ENCODE peak calls at places on chromosomes 12 and 14, in eight cellular contexts. V is stomach, J is testis, H is Peyer's patch, L is hepatocyte, O is fibroblast of lung, T is HCT116, Z is bronchial epithelial cell. X is an unnamed sample.

GRCh38 chr14:21846227-21846885 is 172.7 kb upstream of the OR4E1 start:
- DNase-seq in V (peak; percentile 40), J (peak; percentile 63), H (peak; percentile 25), L (peak; percentile 28), O (no peak), T (no peak), Z (no peak), X (no peak)

GRCh38 chr14:96676161-96676560 is 121.0 kb upstream of the VRK1 start:
- DNase-seq in V (no peak), J (no peak), H (no peak), L (no peak), O (no peak), T (no peak), Z (peak; percentile 50), X (no peak)

GRCh38 chr14:103329421-103330347 is 4.4 kb upstream of the EIF5 start:
- DNase-seq in V (peak; percentile 55), J (peak; percentile 30), H (no peak), L (peak; percentile 29), O (peak; percentile 69), T (no peak), Z (peak; percentile 77), X (no peak)

GRCh38 chr12:102167821-102168605 is 29.6 kb downstream of the PMCH start:
- DNase-seq in V (no peak), J (no peak), H (no peak), L (no peak), O (peak; percentile 9), T (no peak), Z (no peak), X (peak; percentile 7)

GRCh38 chr12:96368233-96368632 is 32.0 kb downstream of the CDK17 start:
- DNase-seq in V (no peak), J (no peak), H (no peak), L (no peak), O (peak; percentile 53), T (no peak), Z (no peak), X (no peak)

GRCh38 chr14:55129086-55129427 is at the start of gene LGALS3:
- DNase-seq in V (peak; percentile 87), J (peak; percentile 87), H (peak; percentile 49), L (peak; percentile 91), O (peak; percentile 56), T (no peak), Z (peak; percentile 48), X (peak; percentile 72)

GRCh38 chr12:48865441-48866290 is at the start of gene RND1:
- DNase-seq in V (peak; percentile 95), J (peak; percentile 93), H (peak; percentile 89), L (peak; percentile 95), O (peak; percentile 91), T (peak; percentile 89), Z (peak; percentile 91), X (peak; percentile 84)

GRCh38 chr14:34662558-34663088 is 32.7 kb upstream of the SNX6 start:
- DNase-seq in V (no peak), J (no peak), H (no peak), L (no peak), O (peak; percentile 21), T (no peak), Z (peak; percentile 63), X (no peak)

GRCh38 chr14:98984719-98985041 is 287.3 kb downstream of the BCL11B start:
- DNase-seq in V (peak; percentile 34), J (no peak), H (peak; percentile 66), L (no peak), O (no peak), T (no peak), Z (no peak), X (no peak)

GRCh38 chr12:75048763-75049162 is 160.9 kb downstream of the KCNC2 start:
- DNase-seq in V (no peak), J (no peak), H (no peak), L (no peak), O (no peak), T (no peak), Z (no peak), X (no peak)

GRCh38 chr14:104095426-104096310 is 10.2 kb downstream of the ASPG start:
- DNase-seq in V (no peak), J (no peak), H (no peak), L (no peak), O (no peak), T (no peak), Z (no peak), X (no peak)

GRCh38 chr12:23464241-23464812 is 485.1 kb downstream of the SOX5 start:
- DNase-seq in V (no peak), J (no peak), H (no peak), L (no peak), O (no peak), T (no peak), Z (no peak), X (no peak)

GRCh38 chr14:64400829-64401459 is 12.8 kb downstream of the MTHFD1 start:
- DNase-seq in V (no peak), J (no peak), H (no peak), L (no peak), O (no peak), T (no peak), Z (no peak), X (no peak)

GRCh38 chr14:52835122-52835903 is 43.9 kb upstream of the GNPNAT1 start:
- DNase-seq in V (no peak), J (no peak), H (no peak), L (peak; percentile 27), O (peak; percentile 51), T (peak; percentile 57), Z (peak; percentile 62), X (no peak)
- H3K4me3 ChIP-seq in V (no peak overlapping the region), J (no peak overlapping the region), H (no peak overlapping the region), L (no peak overlapping the region), O (no peak overlapping the region), T (peak overlapping the region; percentile 6), Z (no peak overlapping the region), X (no peak overlapping the region)

DNA sequence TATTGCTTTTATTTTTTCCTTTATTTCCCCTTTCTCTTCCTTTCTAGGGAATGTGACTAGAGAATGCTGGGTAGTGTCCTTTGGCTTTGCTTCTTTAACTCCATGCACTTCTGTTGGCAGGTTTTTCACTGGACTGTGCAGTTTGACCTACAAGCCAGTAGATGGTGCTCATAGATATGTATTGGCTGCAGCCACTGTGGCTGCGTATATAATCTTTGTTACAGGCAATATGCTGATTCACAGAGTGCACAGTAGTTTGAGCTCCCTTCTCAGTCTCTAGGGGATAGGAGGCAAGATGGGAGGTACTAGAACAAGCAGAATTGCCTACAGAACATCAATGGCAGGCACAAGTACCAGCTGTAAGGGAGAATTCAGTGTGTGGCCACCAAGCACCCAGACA is 503.5 kb downstream of the LRFN5 start:
- DNase-seq in V (no peak), J (peak; percentile 27), H (no peak), L (no peak), O (peak; percentile 74), T (no peak), Z (peak; percentile 43), X (no peak)
- TF ChIP-seq CTCF in V (no peak), J (no peak), H (no peak), L (peak; percentile 36), O (peak; percentile 85), T (peak; percentile 47), Z (peak; percentile 66), X (peak; percentile 45)

DNA sequence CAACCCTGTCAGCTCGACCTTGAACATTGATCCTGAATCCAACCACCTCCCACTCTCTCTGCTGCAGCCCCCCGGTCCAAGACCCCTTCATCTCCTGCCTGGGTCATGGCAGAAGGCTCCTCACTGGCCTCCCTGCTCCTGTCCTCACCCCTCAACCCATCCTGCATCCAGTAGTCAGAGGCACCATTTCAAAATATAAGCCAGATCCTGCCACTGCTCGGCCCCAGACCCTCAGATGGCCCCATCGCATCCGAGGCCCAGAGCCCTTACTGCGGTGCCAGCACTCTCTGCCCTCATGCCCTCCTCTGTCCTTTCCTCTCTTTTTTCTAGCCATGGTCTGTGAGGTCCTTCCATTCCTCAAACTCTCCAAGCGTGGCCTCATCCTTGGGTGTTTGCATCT is 34.3 kb upstream of the LHX5 start:
- DNase-seq in V (no peak), J (no peak), H (no peak), L (no peak), O (no peak), T (no peak), Z (no peak), X (no peak)
- H3K27me3 ChIP-seq in V (no peaks in the 10 kb centered on the region), J (no peaks in the 10 kb centered on the region), H (no peaks in the 10 kb centered on the region), L (peaks cover 41% of the 10 kb centered on the region), O (no peaks in the 10 kb centered on the region), T (peaks cover 52% of the 10 kb centered on the region), Z (no peaks in the 10 kb centered on the region), X (peaks cover 2% of the 10 kb centered on the region)

GRCh38 chr14:51168220-51168613 is 71.8 kb upstream of the TMX1 start:
- DNase-seq in V (no peak), J (no peak), H (no peak), L (no peak), O (no peak), T (no peak), Z (no peak), X (no peak)

GRCh38 chr14:51165415-51165814 is 70.5 kb upstream of the TRIM9 start:
- DNase-seq in V (no peak), J (no peak), H (no peak), L (no peak), O (no peak), T (no peak), Z (peak; percentile 51), X (no peak)

GRCh38 chr14:51167587-51168219 is 72.3 kb upstream of the TMX1 start:
- DNase-seq in V (no peak), J (no peak), H (no peak), L (no peak), O (peak; percentile 81), T (no peak), Z (no peak), X (no peak)
- H3K4me3 ChIP-seq in V (no peak overlapping the region), J (no peak overlapping the region), H (no peak overlapping the region), L (no peak overlapping the region), O (no peak overlapping the region), T (no peak overlapping the region), Z (no peak overlapping the region), X (no peak overlapping the region)